ENCODE peak calls at places on chromosomes 3 and 15, in four cellular contexts. K, P, C and O are unnamed samples.

GRCh38 chr15:29059871-29060640 is 174.3 kb downstream of the APBA2 start:
- DNase-seq in K (no peak), C (no peak), P (no peak), O (peak)

GRCh38 chr3:155070932-155071387 is 9.2 kb upstream of the MME start:
- DNase-seq in C (no peak), K (no peak), P (no peak), O (no peak)

GRCh38 chr15:68658151-68658550 is 79.4 kb downstream of the CORO2B start:
- DNase-seq in K (no peak), P (no peak), C (no peak), O (peak)

GRCh38 chr15:66109826-66110225 is 143.7 kb downstream of the MEGF11 start:
- DNase-seq in C (no peak), P (no peak), K (no peak), O (peak)

GRCh38 chr3:138916824-138917223 is 30.1 kb downstream of the FOXL2 start:
- DNase-seq in C (no peak), P (peak), K (no peak), O (no peak)

GRCh38 chr3:156456771-156457224 is 98.1 kb downstream of the SSR3 start:
- DNase-seq in P (peak), K (no peak), C (no peak), O (no peak)

GRCh38 chr3:13882876-13883275 is 3.0 kb upstream of the WNT7A start:
- DNase-seq in C (no peak), P (no peak), K (no peak), O (no peak)

GRCh38 chr3:62601238-62601856 is 228.0 kb upstream of the FEZF2 start:
- DNase-seq in C (no peak), K (no peak), P (peak), O (no peak)

GRCh38 chr3:12758025-12758830 is 831 bp downstream of the TMEM40 start:
- DNase-seq in P (peak), K (no peak), C (peak), O (no peak)

GRCh38 chr3:157618075-157618760 is 115.0 kb upstream of the VEPH1 start:
- DNase-seq in K (peak), P (peak), C (no peak), O (no peak)

GRCh38 chr3:130425484-130425883 is 80.0 kb downstream of the COL6A5 start:
- DNase-seq in C (no peak), P (no peak), K (no peak), O (no peak)

GRCh38 chr3:195458188-195458800 is 15.5 kb upstream of the ACAP2 start:
- DNase-seq in P (no peak), C (no peak), K (no peak), O (no peak)

GRCh38 chr3:134039161-134039862 is 9.6 kb upstream of the SLCO2A1 start:
- DNase-seq in K (no peak), P (no peak), C (no peak), O (no peak)

GRCh38 chr3:169579086-169579485 is 84.4 kb downstream of the MECOM start:
- DNase-seq in K (no peak), C (no peak), P (no peak), O (no peak)

GRCh38 chr3:53083949-53084309 is 38.1 kb upstream of the SFMBT1 start:
- DNase-seq in K (no peak), P (no peak), C (peak), O (no peak)

GRCh38 chr15:60835974-60836373 is 357.0 kb upstream of the ICE2 start:
- DNase-seq in C (no peak), P (no peak), K (no peak), O (no peak)

GRCh38 chr15:75751901-75752300 is 39.3 kb upstream of the CSPG4 start:
- DNase-seq in C (no peak), P (no peak), K (no peak), O (no peak)

GRCh38 chr3:32867954-32868353 is 50.2 kb downstream of the TRIM71 start:
- DNase-seq in C (no peak), P (no peak), K (no peak), O (no peak)

GRCh38 chr3:133892546-133893231 is 3.0 kb downstream of the RAB6B start:
- DNase-seq in C (no peak), P (no peak), K (no peak), O (no peak)

GRCh38 chr3:23036728-23037127 is 166.4 kb upstream of the UBE2E2 start:
- DNase-seq in C (no peak), P (no peak), K (no peak), O (no peak)

GRCh38 chr3:170585937-170586310 is at the start of gene SLC7A14:
- DNase-seq in K (no peak), P (no peak), C (peak), O (no peak)

GRCh38 chr3:158434412-158435038 is 136.5 kb upstream of the MLF1 start:
- DNase-seq in P (peak), K (peak), C (peak), O (no peak)

GRCh38 chr3:96070682-96071081 is 743.7 kb upstream of the EPHA6 start:
- DNase-seq in C (no peak), P (no peak), K (no peak), O (no peak)

GRCh38 chr3:46706771-46707582 is 5.8 kb downstream of the TMIE start:
- DNase-seq in K (no peak), C (no peak), P (no peak), O (peak)

GRCh38 chr15:80308002-80308401 is 56.0 kb upstream of the CTXND1 start:
- DNase-seq in C (no peak), P (no peak), K (no peak), O (no peak)

GRCh38 chr3:10140996-10141546 is 507 bp upstream of the VHL start:
- DNase-seq in P (no peak), C (no peak), K (no peak), O (no peak)
- H3K4me3 ChIP-seq in P (peak), C (no peak), K (peak), O (peak)

GRCh38 chr3:37709946-37710345 is 151.7 kb upstream of the CTDSPL start:
- DNase-seq in P (no peak), K (no peak), C (no peak), O (no peak)

GRCh38 chr3:37711721-37712120 is 150.0 kb upstream of the CTDSPL start:
- DNase-seq in K (no peak), C (no peak), P (no peak), O (no peak)

GRCh38 chr3:37704129-37704528 is 157.6 kb upstream of the CTDSPL start:
- DNase-seq in K (no peak), C (no peak), P (no peak), O (no peak)

GRCh38 chr3:37708789-37709188 is 152.9 kb upstream of the CTDSPL start:
- DNase-seq in C (no peak), K (no peak), P (no peak), O (no peak)

GRCh38 chr3:37707428-37708372 is 154.0 kb upstream of the CTDSPL start:
- DNase-seq in C (no peak), K (no peak), P (no peak), O (no peak)
- H3K27ac ChIP-seq in C (no peak), K (no peak), P (no peak), O (no peak)

GRCh38 chr3:51937611-51938450 is 3.9 kb downstream of the RRP9 start:
- DNase-seq in P (no peak), C (no peak), K (no peak), O (no peak)
- H3K4me3 ChIP-seq in P (no peak), C (no peak), K (no peak), O (no peak)

GRCh38 chr3:107986505-107986904 is 104.3 kb downstream of the CD47 start:
- DNase-seq in C (no peak), K (no peak), P (no peak), O (no peak)
- H3K27ac ChIP-seq in C (peak), K (peak), P (peak), O (peak)

GRCh38 chr15:36888018-36888992 is 212.0 kb downstream of the MEIS2 start:
- DNase-seq in P (no peak), K (no peak), C (peak), O (no peak)
- H3K4me3 ChIP-seq in P (no peak), K (no peak), C (peak), O (no peak)

DNA sequence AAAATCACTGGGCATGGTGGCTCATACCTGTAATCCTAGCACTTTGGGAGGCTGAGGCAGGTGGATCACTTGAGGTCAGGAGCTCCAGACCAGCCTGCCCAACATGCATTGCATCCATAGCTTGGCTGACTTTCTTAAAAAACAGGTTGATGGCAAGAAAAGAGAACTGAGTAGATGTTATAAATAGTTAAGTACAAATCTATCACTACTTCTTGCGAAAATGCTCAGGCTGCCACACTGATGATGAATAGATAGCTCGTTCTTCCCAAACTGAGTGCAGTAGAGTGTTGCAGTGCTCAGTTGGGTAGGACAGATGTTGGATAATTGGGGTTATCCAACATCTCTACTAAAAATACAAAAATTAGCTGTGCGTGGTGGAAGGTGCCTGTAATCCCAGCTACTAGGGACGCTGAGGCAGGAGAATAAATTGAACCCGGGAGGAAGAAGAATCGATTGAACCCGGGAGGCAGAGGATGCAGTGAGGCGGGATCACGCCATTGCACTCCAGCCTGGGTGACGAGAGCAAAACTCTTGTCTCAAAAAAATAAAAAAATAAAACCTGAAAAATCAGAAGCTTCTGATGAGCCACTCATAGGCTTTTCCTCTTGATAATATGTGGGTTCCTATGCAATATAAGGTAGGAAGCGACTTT is 1.2 kb downstream of the BTLA start:
- DNase-seq in K (no peak), P (no peak), C (no peak), O (no peak)
- H3K27ac ChIP-seq in K (no peak), P (no peak), C (no peak), O (no peak)

GRCh38 chr15:99706557-99707303 is 26.5 kb downstream of the LYSMD4 start:
- DNase-seq in K (no peak), P (no peak), C (no peak), O (no peak)

GRCh38 chr15:99707481-99708270 is 25.6 kb downstream of the LYSMD4 start:
- DNase-seq in K (no peak), P (no peak), C (no peak), O (no peak)

GRCh38 chr15:99708563-99708962 is 24.7 kb downstream of the LYSMD4 start:
- DNase-seq in P (no peak), C (peak), K (peak), O (peak)

GRCh38 chr15:99711685-99712084 is 21.6 kb downstream of the LYSMD4 start:
- DNase-seq in C (no peak), P (no peak), K (no peak), O (no peak)

GRCh38 chr15:99709243-99709986 is 23.8 kb downstream of the LYSMD4 start:
- DNase-seq in C (no peak), K (no peak), P (no peak), O (no peak)
- H3K4me3 ChIP-seq in C (no peak), K (no peak), P (no peak), O (no peak)

GRCh38 chr15:82873000-82873680 is 63.7 kb downstream of the WHAMM start:
- DNase-seq in P (no peak), K (no peak), C (no peak), O (peak)

GRCh38 chr15:82874961-82875360 is 65.5 kb downstream of the WHAMM start:
- DNase-seq in K (no peak), C (no peak), P (no peak), O (peak)

GRCh38 chr15:82874267-82874666 is 64.8 kb downstream of the WHAMM start:
- DNase-seq in P (no peak), C (no peak), K (no peak), O (no peak)

GRCh38 chr15:82871577-82872484 is 62.4 kb downstream of the WHAMM start:
- DNase-seq in C (no peak), P (no peak), K (no peak), O (peak)

DNA sequence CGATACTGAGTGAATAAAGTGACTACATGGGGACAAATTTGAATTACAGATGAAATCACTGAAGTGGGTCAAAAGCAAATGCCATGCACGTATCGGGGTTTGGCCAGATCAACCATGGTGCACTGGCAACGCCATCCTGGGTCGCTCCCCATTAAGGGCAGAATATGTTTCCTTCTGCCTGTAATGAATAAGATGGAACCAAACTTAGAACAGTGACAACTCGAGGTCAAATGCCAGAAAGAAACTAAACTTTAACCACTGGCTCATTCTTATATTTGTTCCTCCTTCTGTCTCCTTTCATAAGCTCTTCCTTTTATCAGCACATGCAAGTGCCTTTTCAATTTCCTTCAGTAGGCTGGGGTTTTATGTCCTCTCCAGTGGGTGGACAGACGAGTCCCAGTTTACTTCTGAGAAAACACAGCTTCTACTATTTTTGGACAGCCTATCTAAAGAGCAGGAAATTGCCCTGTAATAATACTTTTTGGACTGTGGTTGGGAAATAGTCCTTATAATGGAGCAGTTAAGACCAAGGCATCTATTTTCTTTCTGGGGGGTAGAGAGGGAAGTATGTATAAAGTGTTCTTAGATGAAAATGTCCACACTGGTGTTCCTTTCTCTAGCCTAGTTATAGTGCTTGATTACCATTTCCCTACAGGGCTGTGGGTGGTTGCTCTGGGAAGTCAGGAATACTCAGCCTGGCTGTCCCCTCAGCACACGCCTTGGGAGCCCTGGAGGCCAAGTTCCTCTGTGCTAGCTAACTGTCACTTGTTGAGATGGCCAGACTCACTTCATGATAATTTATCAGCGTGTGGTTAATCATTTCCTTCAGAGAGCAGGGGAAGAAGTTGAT is 61.5 kb downstream of the WHAMM start:
- DNase-seq in C (no peak), P (no peak), K (no peak), O (no peak)
- H3K27ac ChIP-seq in C (no peak), P (no peak), K (no peak), O (no peak)

GRCh38 chr3:58576716-58577115 is 475 bp downstream of the FAM107A start:
- DNase-seq in K (no peak), P (no peak), C (no peak), O (no peak)
- H3K4me3 ChIP-seq in K (no peak), P (no peak), C (no peak), O (no peak)